ENCODE peak calls at places on chromosomes 2 and 18, in ten cellular contexts. H, Y, I, G, F, V, T, C, E and L are unnamed samples.

GRCh38 chr18:69889009-69889408 is 58.7 kb downstream of the CD226 start:
- DNase-seq in F (no peak), T (no peak), C (no peak), Y (no peak), I (no peak), G (no peak), V (no peak), E (no peak), H (no peak), L (no peak)

GRCh38 chr18:9536354-9537152 is 61.2 kb downstream of the RALBP1 start:
- DNase-seq in G (no peak), C (no peak), F (no peak), V (no peak), Y (no peak), T (no peak), H (no peak), I (no peak), E (no peak), L (no peak)

GRCh38 chr2:54642684-54643430 is 80.6 kb upstream of the EML6 start:
- DNase-seq in C (no peak), V (no peak), I (no peak), G (no peak), F (no peak), H (no peak), T (no peak), Y (no peak), E (no peak), L (no peak)

GRCh38 chr2:151862688-151863087 is 34.5 kb upstream of the ARL5A start:
- DNase-seq in E (no peak), H (peak; percentile 54), G (no peak), F (no peak), C (no peak), T (no peak), I (no peak), Y (peak; percentile 58), V (no peak), L (no peak)

GRCh38 chr2:141055526-141055925 is 1075.3 kb downstream of the LRP1B start:
- DNase-seq in C (no peak), H (no peak), I (no peak), G (no peak), Y (no peak), F (no peak), E (no peak), T (no peak), V (no peak), L (no peak)

GRCh38 chr2:20992201-20992711 is 51.6 kb downstream of the APOB start:
- DNase-seq in G (no peak), H (no peak), F (no peak), V (no peak), T (no peak), E (peak; percentile 32), I (no peak), Y (no peak), C (no peak), L (peak; percentile 46)

GRCh38 chr18:34493566-34494358 is 216.3 kb upstream of the DTNA start:
- DNase-seq in G (no peak), C (peak; percentile 62), T (no peak), H (peak; percentile 73), E (peak; percentile 83), I (peak; percentile 89), Y (no peak), F (no peak), V (peak; percentile 60), L (peak; percentile 65)

GRCh38 chr2:33322099-33322498 is 154.3 kb upstream of the RASGRP3 start:
- DNase-seq in C (no peak), G (no peak), Y (no peak), H (no peak), V (peak; percentile 58), F (no peak), I (no peak), E (no peak), T (no peak), L (no peak)

GRCh38 chr2:231568785-231569435 is 23.8 kb upstream of the TEX44 start:
- DNase-seq in H (peak; percentile 59), I (no peak), F (no peak), E (no peak), C (no peak), Y (no peak), G (no peak), V (no peak), T (no peak), L (no peak)

GRCh38 chr2:55133467-55134315 is 83.4 kb upstream of the RTN4 start:
- DNase-seq in C (peak; percentile 89), V (peak; percentile 34), F (no peak), E (peak; percentile 97), I (no peak), H (no peak), Y (peak; percentile 32), T (peak; percentile 42), G (no peak), L (peak; percentile 86)

GRCh38 chr2:219448099-219448775 is 13.6 kb downstream of the SPEG start:
- DNase-seq in I (no peak), E (peak; percentile 80), G (no peak), F (no peak), T (no peak), V (no peak), C (no peak), Y (no peak), H (no peak), L (peak; percentile 63)